ENCODE peak calls at places on chromosomes 13 and 19, in six cellular contexts. T is ascending aorta; K is NCI-H748 treated with DMSO at 0.1 percent for 48 hours; X is dermis microvascular lymphatic vessel endothelial cell; J is spleen; E is stimulated activated CD4-positive, alpha-beta T cell treated with anti-CD3 and anti-CD28 coated beads, Interleukin-4, amount 100 ng/mL, for 1 hour. L is an unnamed sample.

GRCh38 chr13:109654341-109655205 is 131.8 kb downstream of the IRS2 start:
- DNase-seq in E (no peak), K (no peak), J (no peak), X (no peak), T (no peak), L (peak)

GRCh38 chr13:46160474-46161066 is 21.4 kb downstream of the LCP1 start:
- DNase-seq in T (no peak), E (no peak), K (peak), X (peak), J (no peak), L (peak)

GRCh38 chr13:23432589-23432988 is 913 bp downstream of the SACS start:
- DNase-seq in X (no peak), J (no peak), T (no peak), E (no peak), K (no peak), L (no peak)

GRCh38 chr19:49678970-49679831 is 2.1 kb downstream of the PRMT1 start:
- DNase-seq in E (no peak), J (peak), X (no peak), K (no peak), T (no peak), L (no peak)

GRCh38 chr13:75635621-75636338 is at the start of gene LMO7:
- DNase-seq in E (peak), X (peak), T (peak), K (peak), J (peak), L (peak)

GRCh38 chr13:42653694-42654093 is 79.7 kb downstream of the TNFSF11 start:
- DNase-seq in E (no peak), K (no peak), J (no peak), T (no peak), X (no peak), L (no peak)

GRCh38 chr19:19652482-19653295 is 9.2 kb upstream of the GMIP start:
- DNase-seq in X (no peak), T (no peak), J (no peak), K (no peak), E (no peak), L (no peak)

GRCh38 chr13:43805071-43805468 is 18.3 kb upstream of the ENOX1 start:
- DNase-seq in K (no peak), E (no peak), T (no peak), X (peak), J (no peak), L (no peak)

GRCh38 chr13:73069206-73069815 is 10.5 kb downstream of the KLF5 start:
- DNase-seq in J (no peak), X (no peak), K (no peak), T (no peak), E (no peak), L (no peak)

GRCh38 chr19:32924200-32924599 is 47.6 kb downstream of the CEP89 start:
- DNase-seq in T (peak), X (no peak), E (no peak), J (no peak), K (no peak), L (no peak)

GRCh38 chr19:33461256-33462111 is 60.1 kb downstream of the PEPD start:
- DNase-seq in J (peak), K (no peak), T (peak), X (no peak), E (no peak), L (no peak)

GRCh38 chr19:2552859-2553258 is 76.9 kb downstream of the GADD45B start:
- DNase-seq in T (no peak), K (no peak), X (peak), E (peak), J (peak), L (peak)

GRCh38 chr13:35699805-35700204 is 223.3 kb upstream of the MAB21L1 start:
- DNase-seq in J (no peak), K (no peak), E (no peak), X (no peak), T (no peak), L (no peak)

GRCh38 chr19:571127-571974 is 1.0 kb upstream of the BSG start:
- DNase-seq in J (peak), K (peak), E (no peak), T (no peak), X (peak), L (peak)

GRCh38 chr13:106382569-106382968 is 152.9 kb downstream of the EFNB2 start:
- DNase-seq in T (no peak), X (no peak), K (no peak), J (no peak), E (no peak), L (no peak)

GRCh38 chr13:24407844-24408243 is 98.5 kb downstream of the C1QTNF9 start:
- DNase-seq in E (no peak), J (no peak), T (no peak), K (no peak), X (no peak), L (peak)

L was measured in OCI-M1.